ENCODE peak calls at places on chromosome 21, in seven cellular contexts. S is NB4, Q is prostate gland, T is ovary, Y is lower leg skin, X is IMR-90, V is HCT116. W is an unnamed sample.

GRCh38 chr21:15060776-15061175 is 4.0 kb downstream of the NRIP1 start:
- DNase-seq in V (no peak), T (no peak), X (peak), S (no peak), Q (no peak), Y (no peak), W (no peak)

GRCh38 chr21:45552696-45553391 is 10.6 kb upstream of the SLC19A1 start:
- DNase-seq in Y (no peak), X (no peak), V (no peak), Q (no peak), S (no peak), T (no peak), W (no peak)

GRCh38 chr21:21046063-21046462 is 47.9 kb downstream of the NCAM2 start:
- DNase-seq in T (no peak), V (no peak), S (no peak), Y (no peak), X (no peak), Q (no peak), W (no peak)

GRCh38 chr21:41302976-41303375 is 13.6 kb upstream of the FAM3B start:
- DNase-seq in T (no peak), Q (no peak), X (no peak), V (no peak), Y (no peak), S (no peak), W (no peak)

GRCh38 chr21:16752109-16752508 is 760.7 kb upstream of the CXADR start:
- DNase-seq in T (no peak), Y (no peak), Q (no peak), X (no peak), S (no peak), V (no peak), W (peak)

GRCh38 chr21:43343095-43343991 is 83.6 kb downstream of the SIK1 start:
- DNase-seq in Q (peak), X (no peak), Y (no peak), T (no peak), V (no peak), S (no peak), W (no peak)

GRCh38 chr21:42193131-42193671 is 25.7 kb upstream of the ABCG1 start:
- DNase-seq in S (peak), Y (no peak), Q (no peak), T (no peak), V (no peak), X (no peak), W (no peak)

GRCh38 chr21:41877901-41878830 is 978 bp downstream of the PRDM15 start:
- DNase-seq in X (peak), T (peak), Q (no peak), S (peak), V (no peak), Y (no peak), W (peak)

GRCh38 chr21:37580690-37581089 is 214.1 kb downstream of the DYRK1A start:
- DNase-seq in T (no peak), X (no peak), Q (no peak), S (no peak), V (no peak), Y (no peak), W (no peak)

GRCh38 chr21:41378849-41379248 is 17.0 kb downstream of the MX2 start:
- DNase-seq in Q (no peak), T (no peak), Y (no peak), V (no peak), X (no peak), S (no peak), W (no peak)

GRCh38 chr21:38086580-38086979 is 170.2 kb upstream of the KCNJ15 start:
- DNase-seq in Q (no peak), Y (no peak), S (no peak), X (no peak), V (no peak), T (no peak), W (no peak)

GRCh38 chr21:30268608-30269197 is 14.0 kb downstream of the KRTAP24-1 start:
- DNase-seq in T (no peak), X (no peak), S (peak), Q (no peak), Y (no peak), V (no peak), W (no peak)

GRCh38 chr21:38303300-38303699 is 46.5 kb downstream of the KCNJ15 start:
- DNase-seq in Y (peak), Q (peak), X (peak), S (no peak), V (no peak), T (no peak), W (peak)

GRCh38 chr21:45923146-45923545 is 58.4 kb upstream of the COL6A1 start:
- DNase-seq in V (peak), Y (peak), S (peak), X (peak), Q (peak), T (peak), W (peak)

GRCh38 chr21:35093514-35093913 is 44.4 kb upstream of the RUNX1 start:
- DNase-seq in S (no peak), T (no peak), V (no peak), Q (no peak), Y (no peak), X (no peak), W (no peak)

GRCh38 chr21:44494956-44495355 is 39.6 kb downstream of the LRRC3 start:
- DNase-seq in Y (no peak), T (no peak), X (no peak), Q (no peak), V (no peak), S (no peak), W (no peak)

GRCh38 chr21:44497641-44498243 is 42.3 kb downstream of the KRTAP10-1 start:
- DNase-seq in Y (peak), T (no peak), V (no peak), S (peak), Q (no peak), X (no peak), W (no peak)

GRCh38 chr21:44496900-44497550 is 41.7 kb downstream of the LRRC3 start:
- DNase-seq in X (no peak), S (no peak), T (no peak), Q (no peak), Y (no peak), V (no peak), W (no peak)

GRCh38 chr21:44495641-44496040 is 40.3 kb downstream of the LRRC3 start:
- DNase-seq in S (no peak), Y (no peak), Q (no peak), X (no peak), V (no peak), T (no peak), W (no peak)

DNA sequence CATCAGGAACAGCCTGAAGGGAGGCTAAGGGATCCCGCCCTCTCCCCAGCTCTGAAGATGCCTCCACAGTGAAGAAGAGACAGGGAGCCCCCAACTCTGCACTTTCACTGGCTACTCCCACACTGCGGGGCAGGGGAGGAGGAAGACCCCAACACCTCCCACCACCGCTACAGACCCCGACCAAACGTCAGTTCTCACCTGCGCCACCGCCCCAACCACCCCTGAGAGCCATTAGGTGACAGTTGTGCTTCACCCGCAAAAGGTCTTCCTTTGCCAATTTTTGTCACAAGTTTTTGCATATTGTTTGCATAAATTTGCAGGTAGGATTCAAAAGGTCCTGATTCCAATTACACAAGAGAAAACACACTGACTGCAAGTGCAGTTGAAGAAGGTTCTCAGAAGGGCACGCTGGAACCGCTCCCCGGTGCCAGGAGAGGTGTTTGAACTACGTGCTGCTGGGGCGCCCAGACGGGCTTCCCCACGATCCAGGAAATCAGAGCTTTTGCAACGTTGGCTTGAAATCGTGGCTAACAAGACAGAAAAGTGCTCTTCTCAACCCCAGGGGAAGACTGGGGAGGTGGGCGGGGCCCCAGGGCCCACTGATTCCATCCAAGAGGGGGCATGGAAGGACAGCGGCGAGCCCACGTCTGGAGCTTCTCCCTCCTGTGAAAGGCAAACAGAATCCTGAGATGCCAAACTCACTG is 41.0 kb downstream of the LRRC3 start:
- DNase-seq in S (no peak), T (no peak), X (no peak), V (no peak), Q (no peak), Y (no peak), W (no peak)
- TF ChIP-seq CTCF in S (no peak), T (no peak), X (no peak), V (no peak), Q (no peak), Y (no peak), W (no peak)

GRCh38 chr21:39312112-39313041 is 1.1 kb downstream of the BRWD1 start:
- DNase-seq in Y (peak), T (peak), S (peak), V (peak), X (peak), Q (peak), W (peak)

GRCh38 chr21:39314155-39315027 is 959 bp upstream of the BRWD1 start:
- DNase-seq in S (peak), T (peak), X (peak), V (no peak), Q (peak), Y (peak), W (peak)

GRCh38 chr21:39315603-39316002 is 2.2 kb upstream of the BRWD1 start:
- DNase-seq in X (no peak), Y (no peak), Q (no peak), T (no peak), S (no peak), V (no peak), W (no peak)

GRCh38 chr21:39313042-39313456 is 383 bp downstream of the BRWD1 start:
- DNase-seq in V (no peak), Q (no peak), T (peak), Y (peak), S (no peak), X (no peak), W (peak)

DNA sequence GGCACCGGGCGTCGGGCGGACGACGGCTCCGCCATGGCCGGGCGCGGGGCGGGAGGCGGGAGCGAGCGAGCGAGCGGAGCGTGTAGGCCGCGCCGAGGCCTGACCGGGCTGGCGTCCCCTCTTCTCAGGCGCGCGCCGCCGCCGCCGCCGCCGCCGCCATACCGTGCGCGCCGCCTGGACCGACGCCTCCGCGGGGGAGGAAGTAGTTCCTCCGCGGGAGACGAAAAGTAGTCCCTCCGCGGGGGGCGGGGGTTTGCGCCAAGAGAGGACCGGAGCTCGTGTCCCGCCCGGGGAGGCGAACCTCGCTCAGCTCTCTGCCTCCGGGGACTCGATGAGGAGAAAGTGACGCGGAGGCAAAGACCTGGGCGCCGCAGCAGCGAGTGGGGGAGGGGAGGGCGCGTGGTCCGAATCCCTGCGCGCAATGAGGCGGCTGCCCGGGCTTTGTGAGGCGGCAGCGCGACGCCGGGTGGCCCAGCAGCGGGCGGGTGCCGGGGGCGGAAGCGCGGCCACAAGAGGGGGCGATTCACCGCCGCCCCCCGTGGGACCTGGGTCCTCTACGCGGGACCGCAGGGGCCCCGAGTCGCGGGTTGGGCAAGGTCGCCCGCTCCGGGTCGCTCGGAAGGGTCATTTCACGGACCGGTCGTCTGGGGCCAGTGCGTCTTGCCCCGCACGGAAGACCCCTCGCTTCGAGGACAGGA is at the start of gene BRWD1:
- DNase-seq in V (peak), X (peak), S (peak), T (peak), Q (peak), Y (peak), W (peak)
- TF ChIP-seq POLR2A in V (peak), X (peak), S (peak), T (peak), Q (peak), Y (no peak), W (peak)

GRCh38 chr21:33384851-33385331 is 18.3 kb upstream of the IFNGR2 start:
- DNase-seq in T (no peak), Y (no peak), V (no peak), Q (no peak), S (no peak), X (peak), W (no peak)

GRCh38 chr21:33377221-33377620 is 26.0 kb upstream of the IFNGR2 start:
- DNase-seq in T (no peak), S (no peak), X (no peak), V (no peak), Y (no peak), Q (no peak), W (no peak)

GRCh38 chr21:33378081-33378480 is 25.1 kb upstream of the IFNGR2 start:
- DNase-seq in Q (no peak), T (no peak), V (no peak), Y (no peak), S (no peak), X (no peak), W (no peak)

GRCh38 chr21:33383056-33383888 is 19.9 kb upstream of the IFNGR2 start:
- DNase-seq in Y (peak), T (peak), S (peak), X (peak), V (peak), Q (peak), W (peak)

DNA sequence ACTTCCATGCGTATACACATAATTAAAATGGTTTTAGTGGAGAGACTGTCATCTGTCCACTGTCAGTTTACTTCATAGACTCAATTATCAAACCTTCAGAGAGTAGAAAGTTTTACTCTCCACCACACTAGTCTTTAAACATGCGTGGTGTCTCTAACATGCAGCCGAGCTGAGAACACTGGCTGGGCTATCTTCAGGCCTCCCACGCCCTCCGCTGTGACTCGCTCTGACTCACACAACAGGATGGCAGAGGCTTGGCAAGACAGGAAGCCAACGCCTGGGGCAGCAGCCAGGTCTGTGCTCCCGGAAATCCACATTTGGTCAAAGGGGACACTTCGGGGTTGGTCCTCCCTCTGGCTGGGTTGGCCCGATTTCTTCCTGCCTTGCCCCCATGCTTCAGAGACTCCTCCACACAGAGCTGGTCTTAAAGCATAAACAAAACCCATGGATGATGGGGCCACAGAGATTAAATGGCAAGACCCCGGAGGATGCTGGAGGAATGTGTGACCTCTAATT is 22.7 kb upstream of the IFNGR2 start:
- DNase-seq in X (peak), V (peak), Q (peak), T (peak), Y (peak), S (peak), W (peak)
- TF ChIP-seq CTCF in X (no peak), V (no peak), Q (no peak), T (no peak), Y (no peak), S (no peak), W (no peak)

GRCh38 chr21:36297938-36298572 is 21.9 kb upstream of the MORC3 start:
- DNase-seq in Q (peak), X (peak), S (peak), Y (peak), V (no peak), T (no peak), W (peak)
- TF ChIP-seq POLR2A in Q (peak), X (no peak), S (peak), Y (no peak), V (no peak), T (no peak), W (no peak)

W was measured in adrenal gland.